ENCODE peak calls at places on chromosomes 1 and 21, in six cellular contexts. Q, I, O, U, K and X are unnamed samples.

GRCh38 chr1:226581650-226582330 is 33.2 kb downstream of the STUM start:
- DNase-seq in Q (no peak), I (no peak), O (no peak), U (no peak), K (no peak), X (no peak)

GRCh38 chr1:108559215-108560142 is at the start of gene EEIG2:
- DNase-seq in Q (peak; percentile 87), I (peak; percentile 92), O (peak; percentile 85), U (peak; percentile 84), K (peak; percentile 94), X (peak; percentile 89)

GRCh38 chr21:37712204-37712934 is 203.9 kb downstream of the KCNJ6 start:
- DNase-seq in Q (peak; percentile 79), I (peak; percentile 87), O (peak; percentile 50), U (no peak), K (peak; percentile 88), X (no peak)

GRCh38 chr1:97091679-97092078 is 370.1 kb downstream of the PTBP2 start:
- DNase-seq in Q (no peak), I (no peak), O (no peak), U (no peak), K (no peak), X (no peak)

GRCh38 chr1:22262583-22262982 is 119.7 kb upstream of the WNT4 start:
- DNase-seq in Q (no peak), I (no peak), O (no peak), U (no peak), K (peak; percentile 76), X (no peak)

GRCh38 chr1:40930174-40930573 is 49.3 kb upstream of the CTPS1 start:
- DNase-seq in Q (no peak), I (no peak), O (no peak), U (no peak), K (no peak), X (no peak)

GRCh38 chr1:229093546-229094336 is 177.2 kb upstream of the RAB4A start:
- DNase-seq in Q (peak; percentile 92), I (no peak), O (no peak), U (no peak), K (peak; percentile 97), X (no peak)

GRCh38 chr1:167905671-167906070 is 8.3 kb downstream of the ADCY10 start:
- DNase-seq in Q (no peak), I (no peak), O (no peak), U (no peak), K (no peak), X (no peak)

GRCh38 chr21:31497939-31498338 is 153.9 kb upstream of the TIAM1 start:
- DNase-seq in Q (no peak), I (no peak), O (no peak), U (no peak), K (no peak), X (no peak)

GRCh38 chr1:87684786-87685185 is 356.1 kb downstream of the LMO4 start:
- DNase-seq in Q (no peak), I (peak; percentile 58), O (no peak), U (peak; percentile 0), K (peak; percentile 11), X (no peak)

GRCh38 chr1:151006331-151007052 is at the start of gene MINDY1:
- DNase-seq in Q (peak; percentile 80), I (peak; percentile 93), O (peak; percentile 49), U (peak; percentile 36), K (peak; percentile 94), X (no peak)

GRCh38 chr1:221800831-221801610 is 59.1 kb upstream of the DUSP10 start:
- DNase-seq in Q (peak; percentile 19), I (no peak), O (no peak), U (no peak), K (no peak), X (no peak)

GRCh38 chr21:31142600-31142999 is 104.3 kb upstream of the KRTAP19-8 start:
- DNase-seq in Q (peak; percentile 47), I (no peak), O (no peak), U (peak; percentile 34), K (peak; percentile 59), X (no peak)

GRCh38 chr1:63641615-63642014 is 48.4 kb downstream of the PGM1 start:
- DNase-seq in Q (no peak), I (no peak), O (no peak), U (no peak), K (no peak), X (no peak)

GRCh38 chr1:226674892-226675719 is 64.0 kb downstream of the ITPKB start:
- DNase-seq in Q (no peak), I (no peak), O (peak; percentile 49), U (peak; percentile 90), K (no peak), X (peak; percentile 89)

GRCh38 chr1:161962094-161962887 is 61.4 kb downstream of the OLFML2B start:
- DNase-seq in Q (peak; percentile 81), I (peak; percentile 89), O (no peak), U (no peak), K (no peak), X (no peak)

GRCh38 chr1:84504580-84505021 is 1.6 kb upstream of the SPATA1 start:
- DNase-seq in Q (peak; percentile 25), I (peak; percentile 71), O (no peak), U (no peak), K (no peak), X (no peak)

GRCh38 chr1:14137411-14138134 is 437.6 kb downstream of the PRDM2 start:
- DNase-seq in Q (peak; percentile 56), I (no peak), O (no peak), U (no peak), K (no peak), X (no peak)

GRCh38 chr1:235673981-235674380 is 24.4 kb upstream of the GNG4 start:
- DNase-seq in Q (no peak), I (no peak), O (no peak), U (no peak), K (peak; percentile 70), X (no peak)

GRCh38 chr1:19938502-19938901 is 15.1 kb upstream of the PLA2G2E start:
- DNase-seq in Q (no peak), I (no peak), O (no peak), U (no peak), K (no peak), X (no peak)

GRCh38 chr1:156625436-156626078 is 6.3 kb downstream of the HAPLN2 start:
- DNase-seq in Q (peak; percentile 68), I (peak; percentile 56), O (peak; percentile 52), U (peak; percentile 51), K (peak; percentile 73), X (peak; percentile 72)

GRCh38 chr1:150974580-150975478 is at the start of gene CERS2:
- DNase-seq in Q (peak; percentile 89), I (peak; percentile 94), O (peak; percentile 86), U (peak; percentile 75), K (peak; percentile 87), X (peak; percentile 73)

GRCh38 chr21:29196021-29196663 is 65.7 kb downstream of the MAP3K7CL start:
- DNase-seq in Q (peak; percentile 95), I (peak; percentile 92), O (no peak), U (peak; percentile 19), K (peak; percentile 33), X (peak; percentile 70)

GRCh38 chr1:165397945-165398344 is 41.4 kb upstream of the LMX1A start:
- DNase-seq in Q (peak; percentile 63), I (peak; percentile 94), O (no peak), U (no peak), K (peak; percentile 12), X (no peak)

GRCh38 chr1:50176563-50176885 is 67.8 kb downstream of the ELAVL4 start:
- DNase-seq in Q (no peak), I (no peak), O (no peak), U (no peak), K (no peak), X (no peak)

GRCh38 chr1:5331101-5331500 is 661.1 kb downstream of the NPHP4 start:
- DNase-seq in Q (no peak), I (no peak), O (no peak), U (no peak), K (no peak), X (no peak)

GRCh38 chr1:160656737-160657476 is 10.1 kb upstream of the SLAMF1 start:
- DNase-seq in Q (no peak), I (no peak), O (no peak), U (no peak), K (no peak), X (no peak)

GRCh38 chr1:216186816-216187215 is 236.4 kb downstream of the USH2A start:
- DNase-seq in Q (peak; percentile 40), I (no peak), O (no peak), U (no peak), K (no peak), X (no peak)

GRCh38 chr1:247442164-247442563 is 15.7 kb downstream of the OR2B11 start:
- DNase-seq in Q (no peak), I (no peak), O (no peak), U (no peak), K (no peak), X (no peak)

GRCh38 chr1:7265771-7266371 is 480.6 kb downstream of the CAMTA1 start:
- DNase-seq in Q (peak; percentile 95), I (peak; percentile 90), O (no peak), U (no peak), K (no peak), X (no peak)

GRCh38 chr1:207311888-207312603 is 9.4 kb upstream of the CD55 start:
- DNase-seq in Q (peak; percentile 43), I (no peak), O (no peak), U (no peak), K (no peak), X (no peak)

GRCh38 chr1:177748080-177748801 is 221.6 kb downstream of the SEC16B start:
- DNase-seq in Q (no peak), I (no peak), O (no peak), U (no peak), K (no peak), X (no peak)
- H3K27ac ChIP-seq in Q (no peak overlapping the region), I (no peak overlapping the region), O (no peak overlapping the region), U (no peak overlapping the region), K (no peak overlapping the region), X (no peak overlapping the region)

GRCh38 chr1:18890704-18891103 is 11.7 kb downstream of the ALDH4A1 start:
- DNase-seq in Q (no peak), I (peak; percentile 55), O (no peak), U (no peak), K (no peak), X (no peak)
- H3K27ac ChIP-seq in Q (no peak overlapping the region), I (no peak overlapping the region), O (no peak overlapping the region), U (no peak overlapping the region), K (no peak overlapping the region), X (no peak overlapping the region)

DNA sequence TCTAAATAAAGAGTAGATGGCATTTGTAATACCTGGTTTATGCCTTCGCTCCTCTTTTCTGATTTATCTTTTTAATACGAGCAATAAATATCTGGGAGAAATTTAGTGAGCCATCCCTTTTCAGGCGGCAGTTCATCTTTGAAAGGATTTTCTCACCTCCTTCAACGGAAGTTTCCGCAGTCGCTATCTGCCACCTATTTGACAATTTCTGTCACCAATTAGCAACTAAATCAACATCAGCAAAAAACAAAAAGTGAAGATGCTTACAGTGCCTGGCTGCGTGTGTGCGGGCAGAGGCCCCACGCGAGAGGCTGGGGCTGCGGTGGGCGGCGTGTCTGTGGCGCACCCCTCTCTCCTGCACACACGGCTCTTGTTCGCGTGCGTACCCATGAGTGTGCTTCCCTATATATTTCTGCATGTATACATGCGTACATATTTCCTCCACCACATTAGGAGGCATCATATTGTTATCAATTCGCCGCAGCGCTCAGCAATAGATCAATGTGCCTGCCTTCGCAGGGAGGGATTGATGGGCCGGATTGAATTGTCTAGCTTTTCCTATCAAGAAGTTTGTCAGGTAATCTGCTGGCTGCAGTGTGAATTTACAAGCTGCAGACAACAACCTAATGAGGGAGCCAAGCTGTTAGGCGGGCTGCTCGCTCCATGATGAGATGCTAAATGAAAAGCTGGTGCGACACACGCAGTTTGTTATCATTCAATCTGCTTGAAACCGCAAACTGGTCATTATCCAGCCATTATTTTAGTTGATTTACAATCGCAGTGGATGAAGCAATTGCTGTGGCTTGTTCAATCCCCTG is 117.5 kb upstream of the BARHL2 start:
- DNase-seq in Q (no peak), I (peak; percentile 12), O (no peak), U (no peak), K (no peak), X (no peak)
- H3K27ac ChIP-seq in Q (no peak overlapping the region), I (no peak overlapping the region), O (no peak overlapping the region), U (no peak overlapping the region), K (no peak overlapping the region), X (no peak overlapping the region)

GRCh38 chr1:181100015-181100905 is 11.8 kb downstream of the IER5 start:
- DNase-seq in Q (peak; percentile 74), I (peak; percentile 38), O (no peak), U (no peak), K (peak; percentile 72), X (no peak)
- H3K27ac ChIP-seq in Q (peak overlapping the region; percentile 91), I (peak overlapping the region; percentile 63), O (peak overlapping the region; percentile 41), U (no peak overlapping the region), K (no peak overlapping the region), X (no peak overlapping the region)